ENCODE peak calls at places on chromosomes 11 and 22, in eight cellular contexts. X is naive thymus-derived CD8-positive, alpha-beta T cell; C is heart left ventricle; R is left ventricle myocardium superior; J is NCI-H345; F is GF-D8; N is adrenal gland; S is LoVo. E is an unnamed sample.

GRCh38 chr11:100932474-100933100 is 197.0 kb downstream of the PGR start:
- DNase-seq in X (no peak), C (no peak), R (no peak), J (peak), F (peak), N (no peak), S (peak), E (peak)

GRCh38 chr11:43944761-43945311 is 2.4 kb downstream of the C11orf96 start:
- DNase-seq in X (peak), C (peak), R (peak), J (peak), F (no peak), N (peak), S (no peak), E (no peak)

GRCh38 chr11:134476435-134477021 is 64.5 kb upstream of the B3GAT1 start:
- DNase-seq in X (no peak), C (no peak), R (no peak), J (no peak), F (no peak), N (peak), S (no peak), E (no peak)

GRCh38 chr22:27170491-27170890 is 513.1 kb downstream of the MIAT start:
- DNase-seq in X (no peak), C (no peak), R (no peak), J (no peak), F (no peak), N (peak), S (no peak), E (peak)

GRCh38 chr11:93784935-93785360 is 866 bp downstream of the MED17 start:
- DNase-seq in X (no peak), C (no peak), R (no peak), J (peak), F (peak), N (no peak), S (peak), E (no peak)

GRCh38 chr11:3916962-3917361 is 61.5 kb downstream of the STIM1 start:
- DNase-seq in X (no peak), C (no peak), R (no peak), J (no peak), F (no peak), N (no peak), S (peak), E (no peak)

GRCh38 chr11:128502736-128503135 is 84.6 kb downstream of the ETS1 start:
- DNase-seq in X (no peak), C (no peak), R (no peak), J (no peak), F (no peak), N (no peak), S (no peak), E (no peak)

GRCh38 chr11:61950035-61950547 is at the start of gene BEST1:
- DNase-seq in X (no peak), C (no peak), R (no peak), J (no peak), F (no peak), N (no peak), S (no peak), E (no peak)

GRCh38 chr22:45974498-45974897 is 2.5 kb downstream of the WNT7B start:
- DNase-seq in X (no peak), C (no peak), R (no peak), J (no peak), F (no peak), N (no peak), S (no peak), E (no peak)

GRCh38 chr11:130413383-130414106 is 14.9 kb downstream of the ADAMTS8 start:
- DNase-seq in X (no peak), C (no peak), R (no peak), J (no peak), F (no peak), N (peak), S (no peak), E (peak)

GRCh38 chr11:86938900-86939880 is 16.0 kb downstream of the FZD4 start:
- DNase-seq in X (no peak), C (no peak), R (no peak), J (peak), F (no peak), N (no peak), S (peak), E (no peak)

GRCh38 chr11:82996966-82997606 is 74.6 kb downstream of the RAB30 start:
- DNase-seq in X (no peak), C (no peak), R (no peak), J (peak), F (no peak), N (no peak), S (peak), E (no peak)

GRCh38 chr22:26903030-26903856 is 245.9 kb downstream of the MIAT start:
- DNase-seq in X (no peak), C (no peak), R (no peak), J (no peak), F (no peak), N (no peak), S (no peak), E (no peak)